ENCODE peak calls at places on chromosomes 3 and 15, in five cellular contexts. E, M, S, Q and H are unnamed samples.

GRCh38 chr15:34437687-34438086 is at the start of gene GOLGA8A:
- DNase-seq in E (peak), M (peak), S (peak), Q (peak), H (peak)

GRCh38 chr3:22704571-22705354 is 498.4 kb upstream of the UBE2E2 start:
- DNase-seq in E (no peak), M (no peak), S (no peak), Q (no peak), H (no peak)

GRCh38 chr3:177693596-177693995 is 496.3 kb upstream of the TBL1XR1 start:
- DNase-seq in E (no peak), M (no peak), S (no peak), Q (no peak), H (no peak)

GRCh38 chr15:88299502-88299901 is 43.0 kb upstream of the NTRK3 start:
- DNase-seq in E (no peak), M (no peak), S (no peak), Q (no peak), H (no peak)

GRCh38 chr15:38670142-38671002 is 105.8 kb upstream of the RASGRP1 start:
- DNase-seq in E (no peak), M (no peak), S (no peak), Q (no peak), H (no peak)

GRCh38 chr15:59160880-59161593 is 45.6 kb upstream of the LDHAL6B start:
- DNase-seq in E (no peak), M (no peak), S (no peak), Q (no peak), H (no peak)

GRCh38 chr3:84893211-84893610 is 65.6 kb upstream of the CADM2 start:
- DNase-seq in E (no peak), M (no peak), S (no peak), Q (no peak), H (no peak)

GRCh38 chr3:149599236-149599635 is 58.6 kb downstream of the WWTR1 start:
- DNase-seq in E (no peak), M (no peak), S (no peak), Q (no peak), H (peak)

GRCh38 chr15:100929641-100930042 is 10.5 kb downstream of the LRRK1 start:
- DNase-seq in E (no peak), M (no peak), S (no peak), Q (peak), H (no peak)

GRCh38 chr3:197520311-197521276 is 35.2 kb downstream of the BDH1 start:
- DNase-seq in E (no peak), M (no peak), S (peak), Q (no peak), H (no peak)

GRCh38 chr15:37733628-37734027 is 200.8 kb upstream of the TMCO5A start:
- DNase-seq in E (peak), M (no peak), S (no peak), Q (no peak), H (no peak)

GRCh38 chr3:186044973-186045372 is 63.9 kb downstream of the ETV5 start:
- DNase-seq in E (no peak), M (no peak), S (peak), Q (no peak), H (no peak)

GRCh38 chr3:174951023-174951422 is 91.9 kb downstream of the NAALADL2 start:
- DNase-seq in E (peak), M (no peak), S (no peak), Q (no peak), H (peak)

GRCh38 chr3:127791221-127791913 is 30.9 kb downstream of the MGLL start:
- DNase-seq in E (peak), M (no peak), S (no peak), Q (peak), H (peak)

GRCh38 chr3:30768703-30769550 is 125.5 kb downstream of the GADL1 start:
- DNase-seq in E (no peak), M (peak), S (peak), Q (peak), H (peak)

GRCh38 chr15:100723323-100723801 is 121.0 kb downstream of the ASB7 start:
- DNase-seq in E (no peak), M (no peak), S (no peak), Q (peak), H (no peak)

DNA sequence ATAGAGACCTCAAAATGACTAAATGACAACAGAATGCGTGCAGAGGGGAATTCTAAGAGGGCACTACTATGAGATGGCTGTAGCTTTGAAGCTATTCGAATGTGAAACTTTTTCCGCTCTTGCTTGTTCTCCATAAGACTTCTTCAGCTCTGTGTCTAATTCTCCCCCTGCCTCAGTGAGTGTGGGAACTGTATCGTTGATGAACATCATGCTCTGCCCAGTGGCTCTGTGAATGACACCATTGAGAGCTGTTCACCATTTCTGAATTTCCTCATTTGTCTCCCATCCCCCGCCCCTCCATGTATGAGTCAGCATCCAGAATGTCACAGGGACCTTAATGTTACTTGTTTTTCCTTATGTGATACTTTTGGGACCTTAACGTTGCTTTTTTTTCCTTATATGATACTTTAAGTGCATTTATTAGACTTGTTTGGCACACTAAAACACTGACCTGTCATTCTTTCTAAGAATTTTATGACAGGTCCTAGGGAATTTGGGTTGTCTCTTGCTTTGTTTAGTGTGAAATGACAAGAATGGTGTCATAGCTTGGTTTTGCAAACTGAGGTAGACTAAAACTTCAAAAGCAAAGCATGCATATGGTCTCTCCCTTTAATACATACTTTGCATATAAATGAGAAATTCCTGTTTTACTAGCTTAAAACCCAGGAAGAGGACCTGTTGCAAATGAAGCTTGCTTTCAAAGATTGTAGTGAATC is 99.6 kb downstream of the FNDC3B start:
- DNase-seq in E (no peak), M (no peak), S (no peak), Q (no peak), H (no peak)
- H3K4me3 ChIP-seq in E (no peak), M (no peak), S (no peak), Q (no peak), H (no peak)

GRCh38 chr3:43534676-43535075 is 87.1 kb downstream of the ANO10 start:
- DNase-seq in E (no peak), M (no peak), S (no peak), Q (no peak), H (no peak)
- H3K4me3 ChIP-seq in E (no peak), M (no peak), S (no peak), Q (no peak), H (no peak)

GRCh38 chr15:91469627-91470567 is 369.8 kb downstream of the SV2B start:
- DNase-seq in E (no peak), M (no peak), S (no peak), Q (no peak), H (no peak)
- H3K4me3 ChIP-seq in E (no peak), M (no peak), S (no peak), Q (no peak), H (no peak)

GRCh38 chr3:113053169-113053568 is 62.4 kb downstream of the GTPBP8 start:
- DNase-seq in E (no peak), M (no peak), S (no peak), Q (no peak), H (no peak)

GRCh38 chr3:113054552-113054951 is 63.8 kb downstream of the GTPBP8 start:
- DNase-seq in E (peak), M (peak), S (no peak), Q (peak), H (no peak)

GRCh38 chr3:113051827-113052226 is 61.0 kb downstream of the GTPBP8 start:
- DNase-seq in E (no peak), M (no peak), S (no peak), Q (peak), H (peak)

GRCh38 chr3:113055201-113055600 is 64.4 kb downstream of the GTPBP8 start:
- DNase-seq in E (no peak), M (no peak), S (no peak), Q (no peak), H (no peak)

GRCh38 chr3:113051222-113051804 is 60.5 kb downstream of the GTPBP8 start:
- DNase-seq in E (no peak), M (peak), S (peak), Q (peak), H (peak)
- H3K4me3 ChIP-seq in E (no peak), M (no peak), S (no peak), Q (no peak), H (no peak)

DNA sequence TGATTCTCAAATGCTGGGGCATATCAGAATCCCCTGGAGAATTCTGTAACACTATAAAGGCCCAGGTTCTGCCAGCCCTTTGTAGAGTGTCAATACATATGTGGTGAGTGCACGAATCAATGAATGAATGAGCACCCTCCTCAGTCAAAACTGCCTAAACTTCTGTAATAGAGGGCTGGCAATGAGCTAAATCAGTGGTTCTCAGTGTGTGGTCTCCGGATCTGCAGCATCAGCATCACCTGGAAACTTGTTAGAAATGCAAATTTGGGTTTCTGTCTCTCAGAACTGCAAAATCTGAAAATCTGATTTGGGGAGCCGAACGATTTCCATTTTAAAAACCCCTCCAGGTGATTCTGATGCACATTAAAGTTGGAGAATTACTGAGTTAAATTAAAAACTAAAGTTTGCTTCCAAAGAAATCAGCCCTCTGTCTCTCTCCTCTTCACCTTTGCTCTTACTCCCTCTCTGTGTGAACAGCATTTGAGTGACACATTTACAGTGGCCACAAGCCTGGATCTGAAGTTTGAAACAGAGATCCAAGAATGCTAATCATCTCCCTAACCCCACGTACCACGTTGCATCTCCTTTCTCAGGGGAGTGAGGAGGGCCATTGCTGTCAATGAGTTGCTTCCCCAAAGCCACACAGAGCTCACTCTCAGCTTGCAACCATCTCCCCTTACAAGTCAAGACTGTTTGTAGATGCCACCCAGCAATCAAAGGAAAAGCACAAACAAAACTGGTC is 109.5 kb downstream of the STAC start:
- DNase-seq in E (no peak), M (no peak), S (no peak), Q (no peak), H (no peak)
- H3K4me3 ChIP-seq in E (no peak), M (no peak), S (no peak), Q (no peak), H (no peak)

GRCh38 chr15:91929509-91929908 is 76.0 kb downstream of the SLCO3A1 start:
- DNase-seq in E (no peak), M (no peak), S (no peak), Q (no peak), H (no peak)
- H3K4me3 ChIP-seq in E (no peak), M (no peak), S (no peak), Q (no peak), H (no peak)

DNA sequence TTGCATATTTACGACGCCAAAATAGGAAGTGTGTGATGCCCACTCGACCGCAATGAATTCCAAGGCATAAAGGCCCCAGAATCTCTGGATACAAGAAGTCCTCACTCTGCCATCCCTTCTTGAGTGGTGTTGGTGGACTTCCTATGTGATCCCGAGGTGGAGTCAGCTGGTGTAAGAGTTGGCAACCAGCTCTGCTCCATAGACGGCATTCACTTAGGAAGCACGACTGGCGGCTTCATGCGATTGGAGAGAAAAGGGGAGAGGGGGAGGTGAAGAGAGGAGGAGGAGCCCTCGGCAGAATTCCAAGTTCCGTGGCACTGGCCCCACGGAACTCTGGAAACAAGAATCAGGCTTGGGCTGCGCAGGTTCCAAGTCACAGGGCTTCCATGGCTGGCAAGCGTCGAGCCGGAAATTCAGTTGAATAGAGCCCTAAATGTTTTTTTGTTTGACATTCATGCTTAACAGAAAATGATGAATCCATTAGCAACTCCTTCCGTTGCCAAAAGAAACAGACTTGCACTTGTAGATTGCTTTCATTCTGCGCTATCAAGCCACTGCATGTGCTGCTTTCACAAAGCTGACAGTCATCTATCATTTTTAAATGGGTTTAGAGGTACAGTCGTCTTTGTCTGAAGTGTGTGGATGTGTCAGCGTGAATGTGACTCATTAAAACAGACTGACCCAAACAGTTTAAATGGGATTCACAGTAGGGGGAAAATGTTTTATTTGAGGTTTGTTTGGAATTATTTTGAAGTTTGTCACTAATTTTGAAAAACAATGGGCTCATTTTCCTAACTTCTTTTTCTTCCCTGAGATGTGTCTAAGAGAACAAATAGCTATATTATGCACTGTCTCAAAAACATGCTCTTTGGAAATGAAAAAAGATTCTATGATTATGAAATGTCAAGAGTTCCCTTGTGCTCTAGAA is 428.3 kb upstream of the ATP11B start:
- DNase-seq in E (no peak), M (no peak), S (no peak), Q (peak), H (peak)
- H3K4me3 ChIP-seq in E (no peak), M (no peak), S (no peak), Q (no peak), H (peak)

GRCh38 chr3:114624047-114624445 is 330.2 kb downstream of the TIGIT start:
- DNase-seq in E (no peak), M (no peak), S (no peak), Q (no peak), H (peak)
- H3K4me3 ChIP-seq in E (peak), M (peak), S (no peak), Q (peak), H (peak)

GRCh38 chr15:68197170-68197492 is 8.0 kb downstream of the CALML4 start:
- DNase-seq in E (no peak), M (no peak), S (no peak), Q (no peak), H (no peak)

GRCh38 chr15:68199340-68199739 is 5.8 kb downstream of the CALML4 start:
- DNase-seq in E (no peak), M (no peak), S (no peak), Q (no peak), H (no peak)

GRCh38 chr15:68197661-68198437 is 7.3 kb downstream of the CALML4 start:
- DNase-seq in E (no peak), M (no peak), S (no peak), Q (no peak), H (no peak)

GRCh38 chr15:68195336-68196112 is 9.6 kb downstream of the CALML4 start:
- DNase-seq in E (no peak), M (no peak), S (no peak), Q (no peak), H (no peak)

DNA sequence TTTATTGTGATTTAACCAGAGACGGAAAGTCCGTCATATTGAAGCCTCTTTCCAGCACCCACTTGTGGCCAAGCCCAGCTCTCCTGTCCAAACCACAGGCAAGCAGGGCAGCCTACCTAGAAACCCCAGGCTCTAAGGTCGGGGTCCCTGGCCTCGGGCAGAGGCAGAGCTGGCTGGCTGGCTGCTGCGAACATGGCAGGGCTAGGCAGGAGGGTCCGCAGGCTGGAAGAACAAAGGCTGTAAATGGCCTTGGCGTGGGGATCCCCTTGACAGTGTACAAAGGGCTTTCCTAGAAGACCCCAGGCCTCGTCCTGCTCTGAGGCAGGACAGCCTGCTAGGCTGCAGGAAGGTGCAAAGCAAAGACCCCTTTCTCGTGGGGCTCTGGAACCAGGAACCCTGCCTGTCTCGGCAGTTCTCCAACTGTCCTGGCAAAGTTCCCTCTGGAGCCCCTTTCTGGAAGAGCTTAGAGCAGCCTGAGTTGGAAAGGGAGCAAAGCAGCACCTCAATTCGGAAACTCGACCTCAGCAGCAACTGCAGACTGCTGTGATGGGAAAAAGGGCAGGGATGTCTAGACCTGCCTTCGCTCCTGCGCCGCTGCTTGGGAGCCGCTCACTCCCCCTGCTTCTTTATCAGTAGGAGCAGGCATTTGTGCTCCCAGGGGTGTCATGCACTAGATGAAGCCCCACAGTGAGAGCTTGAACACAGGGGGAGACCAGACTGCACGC is 8.5 kb downstream of the CALML4 start:
- DNase-seq in E (no peak), M (no peak), S (no peak), Q (no peak), H (no peak)
- H3K4me3 ChIP-seq in E (no peak), M (no peak), S (no peak), Q (no peak), H (no peak)

GRCh38 chr3:120773932-120774331 is 31.4 kb downstream of the GTF2E1 start:
- DNase-seq in E (no peak), M (no peak), S (no peak), Q (no peak), H (no peak)
- H3K4me3 ChIP-seq in E (no peak), M (no peak), S (no peak), Q (no peak), H (no peak)